ENCODE peak calls at places on chromosomes 12 and 14, in nine cellular contexts. B, K, U, W, O, Z, P, A and L are unnamed samples.

GRCh38 chr12:97306121-97306520 is 156.5 kb upstream of the RMST start:
- DNase-seq in B (no peak), K (no peak), U (no peak), W (peak), O (peak), Z (no peak), P (no peak), A (no peak), L (no peak)

GRCh38 chr12:48717252-48717695 is 767 bp upstream of the CCNT1 start:
- DNase-seq in B (peak), K (peak), U (no peak), W (peak), O (peak), Z (no peak), P (no peak), A (no peak), L (peak)

GRCh38 chr12:111178194-111179081 is 190.5 kb downstream of the PHETA1 start:
- DNase-seq in B (no peak), K (no peak), U (peak), W (no peak), O (no peak), Z (peak), P (no peak), A (no peak), L (no peak)

GRCh38 chr14:52031781-52032180 is 37.1 kb downstream of the NID2 start:
- DNase-seq in B (no peak), K (peak), U (no peak), W (no peak), O (no peak), Z (no peak), P (no peak), A (no peak), L (no peak)

GRCh38 chr12:67998379-67998778 is 9.1 kb downstream of the IFNG-AS1 start:
- DNase-seq in B (no peak), K (no peak), U (no peak), W (no peak), O (no peak), Z (no peak), P (no peak), A (no peak), L (no peak)

GRCh38 chr14:69614592-69614991 is 3.2 kb downstream of the SUSD6 start:
- DNase-seq in B (no peak), K (no peak), U (no peak), W (peak), O (no peak), Z (no peak), P (no peak), A (no peak), L (no peak)

GRCh38 chr14:97641827-97642226 is 844.6 kb downstream of the VRK1 start:
- DNase-seq in B (no peak), K (no peak), U (no peak), W (no peak), O (no peak), Z (no peak), P (no peak), A (no peak), L (no peak)

GRCh38 chr14:93533864-93534263 is 103.1 kb downstream of the UNC79 start:
- DNase-seq in B (no peak), K (no peak), U (no peak), W (peak), O (no peak), Z (no peak), P (no peak), A (no peak), L (no peak)

GRCh38 chr14:34043627-34044372 is 92.9 kb upstream of the EGLN3 start:
- DNase-seq in B (no peak), K (peak), U (no peak), W (no peak), O (peak), Z (peak), P (peak), A (peak), L (peak)

GRCh38 chr14:81062816-81063215 is 107.4 kb downstream of the TSHR start:
- DNase-seq in B (peak), K (peak), U (peak), W (peak), O (peak), Z (peak), P (peak), A (peak), L (peak)

GRCh38 chr12:47022296-47022695 is 57.1 kb upstream of the PCED1B start:
- DNase-seq in B (no peak), K (peak), U (no peak), W (no peak), O (no peak), Z (no peak), P (no peak), A (peak), L (no peak)

GRCh38 chr14:71726639-71727085 is 205.6 kb upstream of the RGS6 start:
- DNase-seq in B (no peak), K (peak), U (no peak), W (no peak), O (no peak), Z (peak), P (no peak), A (no peak), L (no peak)

GRCh38 chr12:50609292-50609874 is 104.6 kb downstream of the DIP2B start:
- DNase-seq in B (no peak), K (no peak), U (no peak), W (no peak), O (no peak), Z (no peak), P (no peak), A (no peak), L (no peak)

GRCh38 chr12:124928095-124928911 is 13.9 kb upstream of the UBC start:
- DNase-seq in B (peak), K (peak), U (no peak), W (no peak), O (no peak), Z (no peak), P (peak), A (peak), L (peak)

GRCh38 chr14:56810850-56811595 is 744 bp upstream of the OTX2 start:
- DNase-seq in B (peak), K (no peak), U (no peak), W (no peak), O (no peak), Z (no peak), P (no peak), A (no peak), L (peak)

GRCh38 chr12:27534060-27534764 is 10.2 kb downstream of the PPFIBP1 start:
- DNase-seq in B (no peak), K (no peak), U (no peak), W (peak), O (no peak), Z (no peak), P (no peak), A (no peak), L (no peak)

GRCh38 chr12:19088576-19088975 is 41.0 kb upstream of the PLEKHA5 start:
- DNase-seq in B (no peak), K (no peak), U (no peak), W (no peak), O (no peak), Z (no peak), P (no peak), A (no peak), L (no peak)

GRCh38 chr14:24911324-24912095 is 138.4 kb downstream of the STXBP6 start:
- DNase-seq in B (no peak), K (peak), U (no peak), W (no peak), O (no peak), Z (peak), P (no peak), A (no peak), L (no peak)

GRCh38 chr14:100776681-100777365 is 49.1 kb upstream of the MEG3 start:
- DNase-seq in B (no peak), K (no peak), U (no peak), W (no peak), O (no peak), Z (no peak), P (no peak), A (no peak), L (no peak)

GRCh38 chr14:72104011-72104613 is 171.9 kb downstream of the RGS6 start:
- DNase-seq in B (peak), K (peak), U (peak), W (peak), O (no peak), Z (peak), P (peak), A (peak), L (peak)

GRCh38 chr12:3795096-3795799 is 42.3 kb upstream of the CRACR2A start:
- DNase-seq in B (no peak), K (no peak), U (no peak), W (no peak), O (no peak), Z (no peak), P (no peak), A (no peak), L (no peak)

DNA sequence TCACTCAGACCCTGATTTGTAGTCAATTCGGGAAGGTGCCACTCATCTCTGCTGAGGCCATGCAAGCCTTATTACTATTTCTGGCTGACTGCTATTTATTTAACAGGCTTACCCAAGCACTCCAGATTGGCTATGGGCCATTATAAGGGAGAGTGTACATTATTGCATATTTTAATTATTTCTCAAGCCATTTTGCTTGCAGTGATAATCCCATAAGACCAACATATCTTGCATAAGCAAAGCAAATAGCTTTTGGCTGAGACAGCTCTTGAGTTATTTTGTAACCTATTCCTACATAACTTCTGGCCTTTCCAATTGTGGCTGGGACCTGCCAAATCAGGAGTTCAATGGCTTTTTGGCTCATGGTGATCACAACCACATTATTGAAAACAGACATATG is 509.6 kb upstream of the USP15 start:
- DNase-seq in B (no peak), K (peak), U (no peak), W (no peak), O (no peak), Z (no peak), P (no peak), A (no peak), L (no peak)
- TF ChIP-seq EZH2phosphoT487 in B (no peak), K (no peak), U (no peak), W (no peak), O (no peak), Z (no peak), P (no peak), A (no peak), L (no peak)

GRCh38 chr14:63647696-63648410 is 6.2 kb upstream of the WDR89 start:
- DNase-seq in B (no peak), K (no peak), U (no peak), W (no peak), O (no peak), Z (no peak), P (no peak), A (no peak), L (peak)

GRCh38 chr14:63644741-63645140 is 3.1 kb upstream of the WDR89 start:
- DNase-seq in B (no peak), K (no peak), U (no peak), W (no peak), O (no peak), Z (no peak), P (no peak), A (peak), L (no peak)

GRCh38 chr14:63642656-63643382 is 1.1 kb upstream of the WDR89 start:
- DNase-seq in B (no peak), K (no peak), U (no peak), W (peak), O (no peak), Z (no peak), P (no peak), A (no peak), L (no peak)

GRCh38 chr14:63641473-63642228 is at the start of gene WDR89:
- DNase-seq in B (peak), K (peak), U (peak), W (peak), O (peak), Z (peak), P (peak), A (peak), L (peak)

GRCh38 chr14:63642229-63642611 is 549 bp upstream of the WDR89 start:
- DNase-seq in B (peak), K (peak), U (peak), W (peak), O (peak), Z (peak), P (peak), A (peak), L (peak)
- H3K4me3 ChIP-seq in B (peak), K (peak), U (peak), W (peak), O (peak), Z (peak), P (peak), A (peak), L (peak)

DNA sequence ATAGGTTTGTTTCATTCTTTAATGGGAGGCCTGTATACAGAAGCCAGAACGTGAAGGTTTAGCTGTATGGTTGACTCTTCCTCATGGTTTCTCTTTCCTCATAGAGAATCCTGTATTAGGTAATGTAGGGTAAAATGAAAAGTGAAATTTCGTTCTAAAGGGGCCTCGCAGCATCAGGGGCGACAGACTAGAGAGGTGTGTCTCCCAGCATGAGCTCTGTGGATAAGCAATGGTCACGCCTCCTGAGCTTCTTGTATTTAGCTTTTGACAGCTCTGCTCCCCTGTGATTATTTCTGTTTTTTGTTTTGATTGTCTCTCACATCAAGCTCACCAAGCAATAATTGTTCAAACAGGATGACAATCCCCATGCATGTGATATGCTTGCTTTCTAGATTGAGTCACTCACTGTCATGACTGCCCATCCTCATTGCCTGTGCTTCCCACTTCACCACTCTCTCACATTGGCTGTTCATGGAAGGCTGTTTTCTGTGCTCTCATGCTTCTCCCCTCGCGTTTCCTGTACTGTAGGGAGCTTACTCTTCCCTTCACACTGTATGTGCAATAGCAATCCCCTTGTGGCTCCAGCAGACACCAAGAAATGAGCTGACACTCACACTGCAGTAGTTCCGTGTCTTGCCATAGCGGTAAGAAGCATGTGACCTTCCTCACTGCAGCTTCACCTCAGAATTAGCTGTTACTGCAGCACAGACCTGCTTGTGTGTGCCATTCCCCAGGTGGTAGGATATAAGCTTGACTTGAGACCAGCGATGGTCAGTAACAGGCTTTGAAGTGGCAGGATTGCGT is 44.0 kb downstream of the RAD52 start:
- DNase-seq in B (no peak), K (no peak), U (no peak), W (no peak), O (no peak), Z (no peak), P (no peak), A (no peak), L (no peak)
- TF ChIP-seq EZH2phosphoT487 in B (no peak), K (no peak), U (no peak), W (no peak), O (no peak), Z (no peak), P (no peak), A (no peak), L (no peak)

GRCh38 chr12:6946920-6947374 is 3.1 kb downstream of the C12orf57 start:
- DNase-seq in B (no peak), K (no peak), U (no peak), W (no peak), O (no peak), Z (no peak), P (no peak), A (no peak), L (no peak)
- H3K4me3 ChIP-seq in B (peak), K (no peak), U (no peak), W (peak), O (peak), Z (peak), P (peak), A (peak), L (peak)

GRCh38 chr14:59018460-59018859 is 170.0 kb upstream of the DAAM1 start:
- DNase-seq in B (no peak), K (no peak), U (no peak), W (no peak), O (no peak), Z (no peak), P (no peak), A (no peak), L (peak)
- TF ChIP-seq EZH2phosphoT487 in B (no peak), K (no peak), U (no peak), W (no peak), O (no peak), Z (no peak), P (no peak), A (no peak), L (no peak)

DNA sequence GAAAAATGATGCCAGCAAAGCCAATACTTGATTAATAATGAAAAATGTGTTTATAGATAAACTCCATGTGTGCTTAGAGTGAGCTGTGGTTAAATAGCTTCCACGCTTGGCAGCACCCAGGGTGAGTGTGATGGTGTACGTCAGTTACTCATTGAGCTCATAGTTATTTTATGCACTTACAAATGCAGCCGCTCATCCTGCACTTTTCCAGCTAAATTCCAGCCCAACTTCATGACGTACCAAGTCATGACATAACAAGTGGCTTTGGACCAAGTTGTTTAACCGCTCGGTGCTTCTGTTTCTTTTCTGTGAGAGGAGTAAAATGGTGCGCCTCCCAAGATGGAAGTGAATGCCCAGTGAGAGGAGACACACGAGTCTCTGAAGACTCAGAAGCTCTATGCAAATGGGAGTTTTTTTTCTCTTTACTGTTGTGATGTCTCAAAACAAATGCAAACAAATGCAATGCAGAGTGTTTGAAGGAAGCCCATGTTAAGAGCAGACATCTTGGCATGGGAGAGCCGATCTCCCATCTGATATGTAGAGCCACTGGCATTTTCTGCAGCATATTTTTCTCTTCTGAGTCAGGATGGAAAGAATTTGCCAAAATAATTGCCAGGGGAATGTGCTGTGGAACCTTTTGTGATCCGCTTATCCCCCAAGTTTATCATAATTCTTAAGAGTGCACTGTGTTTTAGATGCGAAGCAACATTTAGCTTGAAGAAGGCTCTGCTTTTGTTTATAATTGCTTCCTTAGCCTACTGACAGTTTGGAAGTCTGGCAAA is 72.2 kb downstream of the FBXW8 start:
- DNase-seq in B (no peak), K (peak), U (no peak), W (no peak), O (no peak), Z (no peak), P (no peak), A (no peak), L (no peak)
- H3K4me3 ChIP-seq in B (no peak), K (peak), U (peak), W (no peak), O (no peak), Z (no peak), P (no peak), A (no peak), L (no peak)

GRCh38 chr12:43105426-43105981 is 446.5 kb downstream of the ADAMTS20 start:
- DNase-seq in B (no peak), K (no peak), U (peak), W (no peak), O (no peak), Z (no peak), P (no peak), A (no peak), L (no peak)

GRCh38 chr12:43104524-43104923 is 447.5 kb downstream of the ADAMTS20 start:
- DNase-seq in B (peak), K (peak), U (no peak), W (no peak), O (no peak), Z (no peak), P (no peak), A (peak), L (no peak)

GRCh38 chr12:43107401-43107800 is 444.6 kb downstream of the ADAMTS20 start:
- DNase-seq in B (no peak), K (no peak), U (no peak), W (no peak), O (no peak), Z (no peak), P (no peak), A (no peak), L (no peak)

GRCh38 chr12:43103866-43104265 is 448.1 kb downstream of the ADAMTS20 start:
- DNase-seq in B (no peak), K (no peak), U (no peak), W (no peak), O (no peak), Z (no peak), P (no peak), A (no peak), L (no peak)

GRCh38 chr12:43106355-43106754 is 445.6 kb downstream of the ADAMTS20 start:
- DNase-seq in B (no peak), K (no peak), U (no peak), W (no peak), O (no peak), Z (no peak), P (no peak), A (no peak), L (no peak)
- TF ChIP-seq EZH2phosphoT487 in B (no peak), K (no peak), U (no peak), W (no peak), O (no peak), Z (no peak), P (no peak), A (no peak), L (no peak)

GRCh38 chr12:7581046-7581445 is 77.5 kb upstream of the CD163 start:
- DNase-seq in B (no peak), K (no peak), U (no peak), W (no peak), O (no peak), Z (no peak), P (no peak), A (no peak), L (no peak)
- H3K4me3 ChIP-seq in B (no peak), K (no peak), U (no peak), W (no peak), O (no peak), Z (no peak), P (no peak), A (no peak), L (no peak)

GRCh38 chr12:38886931-38887330 is 18.5 kb downstream of the CPNE8 start:
- DNase-seq in B (no peak), K (no peak), U (no peak), W (no peak), O (no peak), Z (no peak), P (no peak), A (no peak), L (no peak)
- TF ChIP-seq EZH2phosphoT487 in B (no peak), K (no peak), U (no peak), W (no peak), O (no peak), Z (no peak), P (no peak), A (no peak), L (no peak)

DNA sequence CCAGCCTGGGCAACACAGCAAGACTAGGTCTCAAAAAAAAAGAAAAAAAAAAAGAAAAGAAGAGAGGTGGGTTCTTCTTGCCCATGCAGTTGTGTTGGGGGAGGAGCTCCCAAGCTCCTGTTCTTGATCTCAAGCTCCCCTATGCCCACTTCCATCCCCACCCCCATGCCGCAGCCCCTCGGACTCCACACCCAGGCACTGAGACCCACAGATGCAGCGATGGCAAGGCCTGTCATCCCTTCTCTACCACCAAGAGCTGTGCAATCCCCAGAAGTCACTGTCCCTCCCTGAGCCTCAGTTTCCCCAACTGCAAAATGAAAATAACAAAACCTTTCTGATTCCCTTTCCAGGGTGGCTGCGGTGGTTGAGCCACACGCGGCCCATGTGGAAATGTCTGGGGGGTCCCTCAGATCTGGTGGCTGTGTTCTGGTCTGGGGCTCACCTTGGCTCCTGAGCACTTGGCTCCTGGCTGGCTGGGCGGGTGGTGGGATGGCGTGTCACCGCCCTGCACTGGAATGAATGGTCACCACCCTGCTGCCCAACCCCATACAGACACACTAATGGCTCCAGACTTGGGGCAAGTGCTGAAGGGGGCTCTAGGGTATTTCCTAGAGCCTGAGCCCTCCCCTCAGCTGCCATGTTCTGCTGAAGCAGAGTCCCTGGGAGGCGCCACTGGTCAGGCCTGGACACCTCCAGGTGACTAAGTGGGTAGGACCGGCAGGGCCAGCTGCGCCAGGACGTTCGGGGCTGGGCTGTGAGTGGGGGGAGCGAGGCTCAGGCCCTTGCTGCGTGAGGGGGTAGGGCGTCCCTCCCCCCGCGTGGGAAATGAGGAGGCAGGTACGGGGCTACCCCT is 22.5 kb upstream of the KIF26A start:
- DNase-seq in B (no peak), K (no peak), U (peak), W (no peak), O (no peak), Z (peak), P (no peak), A (peak), L (no peak)
- H3K4me3 ChIP-seq in B (no peak), K (peak), U (no peak), W (no peak), O (no peak), Z (peak), P (peak), A (peak), L (peak)